ENCODE peak calls at places on chromosomes 11 and 22, in seven cellular contexts. C is upper lobe of right lung, E is nephron progenitor cell, M is NB4, X is bronchial epithelial cell, N is adrenal gland, Y is endothelial cell. Q is an unnamed sample.

GRCh38 chr22:39471421-39472141 is 14.8 kb downstream of the MGAT3 start:
- DNase-seq in C (peak), E (no peak), M (peak), X (peak), N (no peak), Y (no peak), Q (peak)

GRCh38 chr11:3853935-3854659 is 1.4 kb upstream of the STIM1 start:
- DNase-seq in C (no peak), E (peak), M (peak), X (peak), N (peak), Y (no peak), Q (no peak)

GRCh38 chr11:126153999-126154398 is 57.5 kb downstream of the RPUSD4 start:
- DNase-seq in C (no peak), E (no peak), M (no peak), X (no peak), N (no peak), Y (no peak), Q (peak)

GRCh38 chr11:73191151-73191550 is 26.9 kb upstream of the P2RY2 start:
- DNase-seq in C (no peak), E (no peak), M (no peak), X (no peak), N (no peak), Y (no peak), Q (no peak)

GRCh38 chr11:79088967-79089366 is 351.9 kb downstream of the TENM4 start:
- DNase-seq in C (no peak), E (no peak), M (no peak), X (no peak), N (no peak), Y (no peak), Q (no peak)

GRCh38 chr22:40183029-40183581 is 5.4 kb downstream of the TNRC6B start:
- DNase-seq in C (no peak), E (no peak), M (peak), X (peak), N (no peak), Y (no peak), Q (peak)

GRCh38 chr11:8719260-8720190 is 36.9 kb downstream of the RPL27A start:
- DNase-seq in C (no peak), E (no peak), M (no peak), X (peak), N (peak), Y (no peak), Q (no peak)

GRCh38 chr11:77602385-77603105 is 12.8 kb downstream of the AQP11 start:
- DNase-seq in C (no peak), E (no peak), M (no peak), X (peak), N (no peak), Y (no peak), Q (peak)

GRCh38 chr22:40641269-40641668 is 4.8 kb upstream of the MRTFA start:
- DNase-seq in C (no peak), E (no peak), M (no peak), X (no peak), N (no peak), Y (no peak), Q (no peak)

GRCh38 chr11:6637871-6638270 is 17.7 kb downstream of the DCHS1 start:
- DNase-seq in C (no peak), E (no peak), M (no peak), X (no peak), N (peak), Y (no peak), Q (peak)

GRCh38 chr11:93525601-93526000 is 17.6 kb downstream of the SMCO4 start:
- DNase-seq in C (no peak), E (no peak), M (peak), X (peak), N (peak), Y (no peak), Q (peak)

GRCh38 chr11:128701086-128701485 is 7.2 kb downstream of the FLI1 start:
- DNase-seq in C (no peak), E (no peak), M (peak), X (no peak), N (no peak), Y (no peak), Q (no peak)

GRCh38 chr11:43738600-43739409 is 58.3 kb downstream of the HSD17B12 start:
- DNase-seq in C (no peak), E (no peak), M (peak), X (peak), N (peak), Y (no peak), Q (peak)

GRCh38 chr22:20834725-20835124 is 23.9 kb downstream of the PI4KA start:
- DNase-seq in C (no peak), E (no peak), M (no peak), X (no peak), N (no peak), Y (no peak), Q (no peak)

GRCh38 chr22:32322986-32323385 is 34.7 kb upstream of the RFPL3 start:
- DNase-seq in C (peak), E (no peak), M (no peak), X (no peak), N (no peak), Y (no peak), Q (no peak)

GRCh38 chr11:44865866-44866272 is 84.8 kb downstream of the TP53I11 start:
- DNase-seq in C (no peak), E (no peak), M (no peak), X (no peak), N (peak), Y (no peak), Q (no peak)

GRCh38 chr22:42376721-42377177 is 55.5 kb downstream of the NFAM1 start:
- DNase-seq in C (peak), E (peak), M (no peak), X (no peak), N (peak), Y (no peak), Q (peak)

GRCh38 chr22:43957871-43958270 is 2.6 kb downstream of the SAMM50 start:
- DNase-seq in C (peak), E (no peak), M (no peak), X (no peak), N (peak), Y (no peak), Q (no peak)

GRCh38 chr11:29328961-29329441 is 687.8 kb downstream of the KCNA4 start:
- DNase-seq in C (no peak), E (no peak), M (peak), X (peak), N (no peak), Y (peak), Q (peak)
- TF ChIP-seq CTCF in C (peak), E (peak), M (peak), X (peak), N (peak), Y (no peak), Q (peak)

DNA sequence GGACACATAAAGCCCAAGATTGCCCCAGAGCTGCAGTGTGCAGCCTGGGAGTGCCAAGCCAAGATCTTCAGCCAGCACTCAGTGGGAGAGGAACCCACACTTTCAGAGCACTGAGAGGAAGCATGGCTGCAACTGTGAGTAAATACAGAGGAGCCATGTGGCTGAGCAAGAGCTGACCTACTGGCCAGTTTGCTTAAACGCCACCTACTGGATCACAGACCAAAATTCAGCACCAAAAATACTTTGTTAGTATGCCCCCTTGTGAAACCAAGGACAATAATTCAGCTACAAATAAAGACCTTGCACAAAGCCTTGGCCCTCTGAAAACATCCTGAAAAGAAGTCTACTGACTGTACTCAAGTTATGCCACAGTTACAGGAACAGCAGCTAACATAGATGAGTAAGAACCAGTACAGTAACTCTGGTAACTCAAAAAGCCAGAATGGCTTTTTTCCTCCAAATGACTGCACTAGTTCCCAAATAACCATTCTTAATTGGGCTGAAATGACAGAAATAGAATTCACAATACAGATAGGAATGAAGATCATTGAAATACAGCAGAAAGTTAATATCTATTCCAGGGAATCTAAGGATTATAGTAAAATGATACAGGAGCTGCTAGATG is 10.1 kb upstream of the OR4A15 start:
- DNase-seq in C (no peak), E (no peak), M (peak), X (peak), N (no peak), Y (no peak), Q (no peak)
- TF ChIP-seq CTCF in C (no peak), E (no peak), M (peak), X (no peak), N (no peak), Y (no peak), Q (no peak)

DNA sequence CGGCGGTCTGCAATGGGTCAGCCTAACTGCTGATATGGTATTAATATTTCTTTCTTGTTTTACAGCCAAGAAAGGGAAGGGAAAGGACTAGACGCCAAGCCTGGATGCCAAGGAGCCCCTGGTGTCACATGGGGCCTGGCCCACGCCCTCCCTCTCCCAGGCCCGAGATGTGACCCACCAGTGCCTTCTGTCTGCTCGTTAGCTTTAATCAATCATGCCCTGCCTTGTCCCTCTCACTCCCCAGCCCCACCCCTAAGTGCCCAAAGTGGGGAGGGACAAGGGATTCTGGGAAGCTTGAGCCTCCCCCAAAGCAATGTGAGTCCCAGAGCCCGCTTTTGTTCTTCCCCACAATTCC is 1.9 kb downstream of the MDK start:
- DNase-seq in C (no peak), E (no peak), M (no peak), X (no peak), N (no peak), Y (no peak), Q (no peak)
- TF ChIP-seq CTCF in C (no peak), E (no peak), M (no peak), X (no peak), N (no peak), Y (no peak), Q (no peak)

GRCh38 chr11:124793466-124794278 is 6.5 kb downstream of the MSANTD2 start:
- DNase-seq in C (no peak), E (peak), M (peak), X (peak), N (peak), Y (peak), Q (peak)
- TF ChIP-seq CTCF in C (peak), E (peak), M (peak), X (peak), N (peak), Y (peak), Q (peak)

GRCh38 chr11:64148200-64148916 is 17.6 kb downstream of the MACROD1 start:
- DNase-seq in C (peak), E (peak), M (peak), X (peak), N (peak), Y (peak), Q (peak)

GRCh38 chr11:64150481-64151239 is 15.3 kb downstream of the MACROD1 start:
- DNase-seq in C (no peak), E (no peak), M (no peak), X (no peak), N (peak), Y (no peak), Q (no peak)

GRCh38 chr11:64150051-64150450 is 15.9 kb downstream of the MACROD1 start:
- DNase-seq in C (no peak), E (no peak), M (no peak), X (no peak), N (no peak), Y (no peak), Q (no peak)

GRCh38 chr11:64151337-64151736 is 14.6 kb downstream of the MACROD1 start:
- DNase-seq in C (no peak), E (no peak), M (no peak), X (no peak), N (no peak), Y (no peak), Q (no peak)

DNA sequence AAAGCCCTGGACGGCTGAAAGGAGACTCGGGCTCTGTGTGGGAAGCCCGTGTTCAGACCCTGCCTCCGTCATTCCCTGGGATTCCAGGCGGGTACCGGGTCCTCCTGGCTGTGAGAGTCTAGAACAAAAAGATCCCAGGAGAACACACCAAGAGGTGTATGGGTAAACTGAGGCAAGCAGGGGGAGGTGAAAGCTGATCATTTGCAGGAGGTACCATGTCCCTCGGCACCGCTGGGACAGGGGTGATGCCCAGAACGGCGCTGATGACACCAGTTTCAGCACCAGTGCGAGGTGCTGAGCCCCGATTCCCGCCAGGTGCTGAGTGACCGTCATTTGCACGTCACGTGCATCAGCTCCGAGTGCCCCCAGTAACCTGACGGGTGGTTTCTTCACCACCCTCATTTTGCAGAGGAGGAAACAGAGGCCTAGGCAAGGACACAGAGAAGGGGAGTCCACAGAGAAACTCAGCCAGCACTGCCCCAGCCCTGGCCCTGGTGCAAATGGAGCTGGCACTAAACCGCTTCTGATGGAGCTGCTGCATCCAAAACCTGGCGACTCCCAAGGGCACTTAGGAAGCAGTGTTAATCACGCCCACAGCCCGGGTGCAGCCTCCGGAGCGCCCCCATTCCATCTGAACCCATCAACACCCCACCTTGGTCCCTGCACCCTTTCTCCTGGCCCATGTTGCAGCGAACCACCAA is 16.8 kb downstream of the MACROD1 start:
- DNase-seq in C (no peak), E (no peak), M (no peak), X (no peak), N (no peak), Y (no peak), Q (no peak)
- TF ChIP-seq CTCF in C (no peak), E (peak), M (no peak), X (no peak), N (no peak), Y (no peak), Q (no peak)

DNA sequence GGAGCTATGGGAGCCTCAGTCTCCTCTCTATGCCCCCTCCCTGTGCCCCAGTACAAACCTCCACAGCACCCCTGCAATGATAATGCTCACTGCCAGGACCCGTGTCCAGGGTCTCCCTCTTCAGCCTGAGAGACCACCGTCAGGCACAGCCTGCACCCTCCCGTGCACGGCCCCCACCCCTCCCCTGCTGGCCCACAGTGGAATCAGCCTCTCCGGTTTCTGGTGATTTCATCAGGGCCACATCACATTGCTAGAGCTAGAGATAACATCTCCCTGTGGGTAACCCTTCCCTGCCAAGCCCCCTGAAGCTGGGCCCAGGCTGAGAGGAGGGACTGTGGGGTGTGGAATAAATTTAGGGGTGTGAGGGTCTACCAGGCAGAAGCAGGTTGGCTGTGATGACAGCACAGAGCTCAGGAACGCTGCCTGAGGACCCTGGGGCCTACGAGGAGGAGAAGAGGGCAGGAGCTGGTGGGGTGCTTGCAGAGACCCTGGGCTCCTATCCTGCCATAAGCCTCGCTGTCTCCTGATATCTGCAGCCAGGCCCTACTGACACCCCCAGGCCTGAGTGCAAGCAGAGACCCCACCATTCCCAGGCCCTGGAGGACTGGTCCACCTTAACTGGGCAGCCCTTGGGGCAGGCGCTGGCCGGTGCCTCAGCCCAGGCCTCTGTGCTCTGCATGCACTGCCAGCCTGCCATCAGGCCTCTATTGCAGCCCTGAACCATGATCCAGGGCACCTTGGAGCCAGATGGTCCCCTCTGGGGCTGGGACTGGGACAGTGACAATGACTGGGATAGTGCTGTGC is at the start of gene KLHDC7B:
- DNase-seq in C (no peak), E (no peak), M (peak), X (no peak), N (no peak), Y (no peak), Q (no peak)
- TF ChIP-seq CTCF in C (no peak), E (no peak), M (peak), X (peak), N (peak), Y (no peak), Q (peak)

DNA sequence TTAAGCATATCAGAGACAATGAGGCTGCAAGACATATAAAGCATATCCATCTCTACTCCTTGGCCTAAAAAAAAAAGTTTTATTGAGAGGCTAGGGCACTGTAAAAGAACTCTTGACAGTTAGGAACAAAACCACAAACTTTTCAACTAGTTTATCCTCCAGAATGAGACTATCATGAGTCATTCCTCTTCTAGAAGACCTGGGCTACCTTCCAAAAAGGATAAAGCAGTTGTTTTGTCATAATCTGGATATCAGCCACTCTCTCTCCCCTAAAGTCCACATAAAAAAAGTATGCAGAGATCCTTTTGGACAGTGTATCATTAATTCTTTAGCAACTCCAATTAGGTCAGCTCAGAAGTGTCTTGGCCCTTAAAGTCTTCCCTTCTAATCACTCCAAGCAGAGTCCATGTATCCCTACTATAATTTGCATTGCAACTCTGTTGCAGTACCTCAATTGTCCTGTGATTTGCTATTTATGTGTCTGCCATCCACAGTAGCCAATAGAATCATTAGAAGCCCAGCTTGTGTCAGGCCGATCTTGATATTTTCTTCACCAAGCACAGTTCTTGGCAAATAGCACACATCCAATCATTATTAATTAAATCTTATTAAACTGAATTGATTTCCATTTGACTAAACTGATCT is 10.4 kb downstream of the OR51T1 start:
- DNase-seq in C (no peak), E (no peak), M (no peak), X (peak), N (no peak), Y (no peak), Q (no peak)
- TF ChIP-seq CTCF in C (no peak), E (no peak), M (no peak), X (peak), N (no peak), Y (peak), Q (peak)

GRCh38 chr11:61555051-61555969 is 25.6 kb downstream of the SYT7 start:
- DNase-seq in C (no peak), E (peak), M (peak), X (no peak), N (no peak), Y (peak), Q (no peak)
- TF ChIP-seq CTCF in C (peak), E (peak), M (no peak), X (peak), N (no peak), Y (peak), Q (peak)